ENCODE peak calls at places on chromosomes 7 and 10, in four cellular contexts. One of them, this sample, is unnamed. For H3K4me1, the result is how much of the 10 kb centered on the place peaks cover.

GRCh38 chr10:26534384-26534783 is 96.2 kb downstream of the APBB1IP start:
- DNase-seq in HCT116: peak
- DNase-seq in testis: peak
- DNase-seq in transverse colon: no peak
- DNase-seq in this sample: no peak

GRCh38 chr7:117873933-117874530 is 791 bp upstream of the CTTNBP2 start:
- DNase-seq in HCT116: no peak
- DNase-seq in testis: no peak
- DNase-seq in transverse colon: no peak
- DNase-seq in this sample: no peak

GRCh38 chr10:47351899-47352815 is 4.0 kb downstream of the RBP3 start:
- DNase-seq in HCT116: no peak
- DNase-seq in testis: no peak
- DNase-seq in transverse colon: no peak
- DNase-seq in this sample: no peak

GRCh38 chr10:106711313-106711906 is 453.1 kb downstream of the SORCS1 start:
- DNase-seq in HCT116: peak
- DNase-seq in testis: peak
- DNase-seq in transverse colon: peak
- DNase-seq in this sample: peak

GRCh38 chr7:82210422-82211184 is 233.0 kb downstream of the CACNA2D1 start:
- DNase-seq in HCT116: no peak
- DNase-seq in testis: no peak
- DNase-seq in transverse colon: no peak
- DNase-seq in this sample: no peak

GRCh38 chr7:30468041-30468440 is 10.5 kb downstream of the NOD1 start:
- DNase-seq in HCT116: no peak
- DNase-seq in testis: no peak
- DNase-seq in transverse colon: no peak
- DNase-seq in this sample: no peak

GRCh38 chr7:155538293-155538692 is 8.1 kb downstream of the CNPY1 start:
- DNase-seq in HCT116: no peak
- DNase-seq in testis: no peak
- DNase-seq in transverse colon: no peak
- DNase-seq in this sample: no peak

GRCh38 chr10:131183546-131184045 is 127.9 kb downstream of the TCERG1L start:
- DNase-seq in HCT116: no peak
- DNase-seq in testis: no peak
- DNase-seq in transverse colon: no peak
- DNase-seq in this sample: no peak

GRCh38 chr10:98397089-98397600 is 17.8 kb downstream of the PYROXD2 start:
- DNase-seq in HCT116: no peak
- DNase-seq in testis: no peak
- DNase-seq in transverse colon: no peak
- DNase-seq in this sample: no peak

GRCh38 chr10:24382596-24382978 is 173.6 kb downstream of the KIAA1217 start:
- DNase-seq in HCT116: no peak
- DNase-seq in testis: no peak
- DNase-seq in transverse colon: no peak
- DNase-seq in this sample: no peak

GRCh38 chr7:46557295-46557711 is 636.2 kb upstream of the IGFBP3 start:
- DNase-seq in HCT116: no peak
- DNase-seq in testis: no peak
- DNase-seq in transverse colon: peak
- DNase-seq in this sample: peak

GRCh38 chr10:45379891-45380540 is 6.0 kb downstream of the ALOX5 start:
- DNase-seq in HCT116: no peak
- DNase-seq in testis: peak
- DNase-seq in transverse colon: peak
- DNase-seq in this sample: no peak

GRCh38 chr7:48355346-48355745 is 184.1 kb downstream of the ABCA13 start:
- DNase-seq in HCT116: no peak
- DNase-seq in testis: no peak
- DNase-seq in transverse colon: no peak
- DNase-seq in this sample: no peak

GRCh38 chr10:45552476-45552875 is 120.1 kb downstream of the ZFAND4 start:
- DNase-seq in HCT116: no peak
- DNase-seq in testis: no peak
- DNase-seq in transverse colon: no peak
- DNase-seq in this sample: no peak

GRCh38 chr10:112732277-112732891 is 217.7 kb upstream of the TCF7L2 start:
- DNase-seq in HCT116: no peak
- DNase-seq in testis: no peak
- DNase-seq in transverse colon: no peak
- DNase-seq in this sample: no peak

GRCh38 chr7:129831424-129832058 is 121.2 kb downstream of the UBE2H start:
- DNase-seq in HCT116: peak
- DNase-seq in testis: no peak
- DNase-seq in transverse colon: no peak
- DNase-seq in this sample: peak

GRCh38 chr7:112790651-112790973 is 419 bp upstream of the TMEM168 start:
- DNase-seq in HCT116: no peak
- DNase-seq in testis: no peak
- DNase-seq in transverse colon: no peak
- DNase-seq in this sample: no peak

GRCh38 chr10:29719281-29719675 is 84.5 kb upstream of the SVIL start:
- DNase-seq in HCT116: no peak
- DNase-seq in testis: no peak
- DNase-seq in transverse colon: no peak
- DNase-seq in this sample: no peak

GRCh38 chr10:120732067-120732466 is 119.1 kb upstream of the WDR11 start:
- DNase-seq in HCT116: peak
- DNase-seq in testis: no peak
- DNase-seq in transverse colon: no peak
- DNase-seq in this sample: no peak

GRCh38 chr7:144452064-144452463 is 48.6 kb upstream of the NOBOX start:
- DNase-seq in HCT116: no peak
- DNase-seq in testis: no peak
- DNase-seq in transverse colon: no peak
- DNase-seq in this sample: no peak

GRCh38 chr7:148717266-148717793 is 18.6 kb downstream of the CUL1 start:
- DNase-seq in HCT116: no peak
- DNase-seq in testis: no peak
- DNase-seq in transverse colon: no peak
- DNase-seq in this sample: no peak

GRCh38 chr7:141144921-141145629 is 71.2 kb downstream of the TMEM178B start:
- DNase-seq in HCT116: no peak
- DNase-seq in testis: no peak
- DNase-seq in transverse colon: no peak
- DNase-seq in this sample: no peak

GRCh38 chr10:137031-137430 is 1.8 kb downstream of the ZMYND11 start:
- DNase-seq in HCT116: peak
- DNase-seq in testis: no peak
- DNase-seq in transverse colon: no peak
- DNase-seq in this sample: no peak

GRCh38 chr10:94299417-94299816 is 63.3 kb downstream of the NOC3L start:
- DNase-seq in HCT116: no peak
- DNase-seq in testis: no peak
- DNase-seq in transverse colon: no peak
- DNase-seq in this sample: no peak

GRCh38 chr10:70940834-70941568 is 52.6 kb upstream of the PCBD1 start:
- DNase-seq in HCT116: no peak
- DNase-seq in testis: peak
- DNase-seq in transverse colon: no peak
- DNase-seq in this sample: no peak

GRCh38 chr7:80916770-80917681 is 1.8 kb downstream of the SEMA3C start:
- DNase-seq in HCT116: no peak
- DNase-seq in testis: no peak
- DNase-seq in transverse colon: no peak
- DNase-seq in this sample: no peak

GRCh38 chr7:152430857-152431256 is 4.9 kb downstream of the KMT2C start:
- DNase-seq in HCT116: no peak
- DNase-seq in testis: no peak
- DNase-seq in transverse colon: no peak
- DNase-seq in this sample: no peak

GRCh38 chr10:61896854-61897661 is 4.4 kb upstream of the ARID5B start:
- DNase-seq in HCT116: peak
- DNase-seq in testis: peak
- DNase-seq in transverse colon: peak
- DNase-seq in this sample: peak

GRCh38 chr10:124180947-124181549 is 87.7 kb upstream of the CHST15 start:
- DNase-seq in HCT116: no peak
- DNase-seq in testis: no peak
- DNase-seq in transverse colon: no peak
- DNase-seq in this sample: no peak

GRCh38 chr10:5958077-5958476 is 19.3 kb downstream of the IL15RA start:
- DNase-seq in HCT116: no peak
- DNase-seq in testis: no peak
- DNase-seq in transverse colon: no peak
- DNase-seq in this sample: no peak

GRCh38 chr7:154997840-154998370 is 5.0 kb downstream of the PAXIP1 start:
- DNase-seq in HCT116: no peak
- DNase-seq in testis: no peak
- DNase-seq in transverse colon: no peak
- DNase-seq in this sample: no peak

GRCh38 chr10:113856563-113856962 is 2.1 kb downstream of the NHLRC2 start:
- DNase-seq in HCT116: no peak
- DNase-seq in testis: no peak
- DNase-seq in transverse colon: no peak
- DNase-seq in this sample: no peak

DNA sequence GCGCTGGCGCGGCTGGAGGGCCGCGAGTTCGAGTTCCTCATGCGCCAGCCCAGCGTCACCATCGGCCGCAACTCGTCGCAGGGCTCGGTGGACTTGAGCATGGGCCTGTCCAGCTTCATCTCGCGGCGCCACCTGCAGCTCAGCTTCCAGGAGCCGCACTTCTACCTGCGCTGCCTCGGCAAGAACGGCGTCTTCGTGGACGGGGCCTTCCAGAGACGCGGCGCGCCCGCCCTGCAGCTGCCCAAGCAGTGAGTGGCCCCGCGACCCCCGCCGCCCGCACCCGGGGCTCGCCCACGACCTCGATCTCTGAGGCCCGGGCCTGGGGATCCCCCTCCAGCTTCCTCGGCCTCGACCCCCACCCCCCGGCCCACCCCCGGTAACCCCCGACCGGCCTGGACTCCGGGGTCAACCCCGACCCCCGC is 537 bp downstream of the FOXK1 start:
- DNase-seq in HCT116: no peak
- DNase-seq in testis: no peak
- DNase-seq in transverse colon: peak
- DNase-seq in this sample: peak
- TF ChIP-seq CTCF in HCT116: no peak
- TF ChIP-seq CTCF in testis: no peak
- TF ChIP-seq CTCF in transverse colon: no peak
- TF ChIP-seq CTCF in this sample: no peak

GRCh38 chr7:22667562-22668239 is 59.3 kb upstream of the IL6 start:
- DNase-seq in HCT116: peak
- DNase-seq in testis: no peak
- DNase-seq in transverse colon: no peak
- DNase-seq in this sample: no peak
- H3K4me1 ChIP-seq in HCT116: under half
- H3K4me1 ChIP-seq in testis: under half
- H3K4me1 ChIP-seq in transverse colon: under half
- H3K4me1 ChIP-seq in this sample: under half

GRCh38 chr7:139360210-139360947 is 685 bp downstream of the LUC7L2 start:
- DNase-seq in HCT116: peak
- DNase-seq in testis: peak
- DNase-seq in transverse colon: peak
- DNase-seq in this sample: peak
- TF ChIP-seq POLR2A in HCT116: peak
- TF ChIP-seq POLR2A in testis: peak
- TF ChIP-seq POLR2A in transverse colon: peak
- TF ChIP-seq POLR2A in this sample: peak

DNA sequence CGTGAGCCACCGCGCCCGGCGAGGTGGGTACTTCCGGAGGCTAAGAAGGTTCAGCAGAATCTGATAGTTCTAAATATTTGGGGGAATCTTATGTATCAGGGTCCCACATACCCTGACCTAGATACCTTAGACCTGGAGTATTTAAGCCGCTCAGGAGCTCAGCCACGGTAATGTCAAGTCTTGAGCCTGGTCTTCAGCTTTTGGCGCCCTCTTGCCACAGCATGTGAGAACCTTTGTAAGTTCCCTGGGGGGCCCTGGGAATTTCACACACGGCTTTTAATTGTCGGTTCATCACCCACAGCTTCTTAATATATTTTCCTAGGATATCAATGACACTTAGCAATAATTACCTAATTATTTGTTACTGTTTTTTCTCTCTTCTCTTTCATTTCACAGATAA is 324.3 kb upstream of the GALNT17 start:
- DNase-seq in HCT116: no peak
- DNase-seq in testis: peak
- DNase-seq in transverse colon: no peak
- DNase-seq in this sample: no peak
- TF ChIP-seq CTCF in HCT116: no peak
- TF ChIP-seq CTCF in testis: no peak
- TF ChIP-seq CTCF in transverse colon: no peak
- TF ChIP-seq CTCF in this sample: no peak

GRCh38 chr7:77413128-77413527 is 3.0 kb downstream of the GSAP start:
- DNase-seq in HCT116: no peak
- DNase-seq in testis: no peak
- DNase-seq in transverse colon: no peak
- DNase-seq in this sample: no peak

GRCh38 chr7:77407906-77408305 is 8.2 kb downstream of the GSAP start:
- DNase-seq in HCT116: no peak
- DNase-seq in testis: no peak
- DNase-seq in transverse colon: no peak
- DNase-seq in this sample: no peak

GRCh38 chr7:77406421-77406820 is 9.7 kb downstream of the GSAP start:
- DNase-seq in HCT116: no peak
- DNase-seq in testis: no peak
- DNase-seq in transverse colon: no peak
- DNase-seq in this sample: no peak

GRCh38 chr7:77409739-77410545 is 6.2 kb downstream of the GSAP start:
- DNase-seq in HCT116: no peak
- DNase-seq in testis: no peak
- DNase-seq in transverse colon: no peak
- DNase-seq in this sample: no peak

DNA sequence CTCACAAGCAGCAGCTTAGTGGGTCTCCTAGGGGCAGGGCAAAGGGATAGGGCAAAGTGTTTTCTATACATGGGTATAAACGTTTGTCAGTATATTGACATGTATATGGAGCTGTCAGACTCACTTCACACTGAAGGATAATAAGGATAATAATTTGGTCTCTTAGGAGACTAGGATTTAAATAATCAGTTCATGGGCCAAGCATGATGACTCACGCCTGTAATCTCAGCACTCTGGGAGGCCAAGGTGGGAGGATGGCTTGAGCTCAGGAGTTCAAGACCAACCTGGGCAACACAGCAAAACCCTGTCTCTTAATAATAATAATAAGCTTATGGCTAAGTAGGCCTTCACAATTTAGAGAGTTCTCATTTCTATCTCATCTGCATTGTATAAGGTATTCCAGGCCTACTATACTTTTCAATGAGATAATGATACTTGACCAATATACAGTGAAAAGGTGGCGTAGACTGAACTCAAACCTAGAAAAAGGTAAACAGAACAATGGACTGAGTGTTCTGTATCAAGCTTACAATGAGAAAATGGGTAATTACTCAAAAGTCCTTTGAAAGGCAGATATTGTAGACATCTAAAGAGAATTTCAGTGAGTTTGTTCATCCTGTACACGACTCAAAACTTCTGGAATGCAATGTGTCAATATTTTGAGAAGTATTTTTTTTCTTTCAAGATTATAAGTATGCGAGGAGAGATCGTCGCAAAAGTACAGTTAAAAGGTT is 7.0 kb downstream of the GSAP start:
- DNase-seq in HCT116: no peak
- DNase-seq in testis: no peak
- DNase-seq in transverse colon: no peak
- DNase-seq in this sample: no peak
- H3K4me1 ChIP-seq in HCT116: under half
- H3K4me1 ChIP-seq in testis: under half
- H3K4me1 ChIP-seq in transverse colon: under half
- H3K4me1 ChIP-seq in this sample: under half

This sample was measured in uterus.